ENCODE peak calls at places on chromosomes 12 and 14, in seven cellular contexts. R is myocyte, B is Panc1, A is fibroblast of pulmonary artery, V is GM04504, Q is astrocyte of the cerebellum, D is breast epithelium. H is an unnamed sample.

GRCh38 chr12:125114365-125115141 is 49.3 kb downstream of the AACS start:
- DNase-seq in V (no peak), B (no peak), A (no peak), D (no peak), Q (no peak), R (no peak), H (no peak)

GRCh38 chr12:48980389-48980952 is 2.3 kb downstream of the WNT1 start:
- DNase-seq in A (no peak), V (no peak), Q (no peak), R (no peak), B (no peak), D (no peak), H (no peak)

GRCh38 chr14:74429221-74429691 is 3.2 kb upstream of the SYNDIG1L start:
- DNase-seq in B (no peak), A (no peak), Q (no peak), D (no peak), V (no peak), R (no peak), H (no peak)

GRCh38 chr12:47736877-47737676 is 11.8 kb upstream of the ENDOU start:
- DNase-seq in B (no peak), A (peak; percentile 83), R (peak; percentile 61), D (no peak), Q (no peak), V (peak; percentile 75), H (peak; percentile 43)

GRCh38 chr14:56300495-56300894 is 182.3 kb downstream of the PELI2 start:
- DNase-seq in R (peak; percentile 84), A (peak; percentile 62), B (no peak), Q (peak; percentile 48), V (no peak), D (no peak), H (peak; percentile 86)

GRCh38 chr14:104724407-104724980 is 465 bp downstream of the ADSS1 start:
- DNase-seq in R (peak; percentile 62), D (no peak), B (no peak), Q (no peak), A (no peak), V (no peak), H (no peak)

GRCh38 chr14:90759370-90760054 is 56.7 kb downstream of the TTC7B start:
- DNase-seq in A (no peak), R (no peak), V (no peak), B (no peak), Q (no peak), D (no peak), H (no peak)

GRCh38 chr14:105020815-105021655 is at the start of gene CDCA4:
- DNase-seq in Q (peak; percentile 88), B (no peak), D (peak; percentile 97), V (peak; percentile 93), A (peak; percentile 96), R (peak; percentile 97), H (peak; percentile 95)

GRCh38 chr14:56686416-56686815 is 106.8 kb downstream of the TMEM260 start:
- DNase-seq in R (no peak), A (no peak), V (no peak), B (no peak), D (no peak), Q (no peak), H (no peak)

H was measured in iris pigment epithelial cell.